ENCODE peak calls at places on chromosomes 2 and 18, in four cellular contexts. One of them, this sample, is unnamed.

GRCh38 chr18:5627756-5628511 is 84.1 kb upstream of the EPB41L3 start:
- DNase-seq in ELF-1: no peak
- DNase-seq in naive B cell: no peak
- DNase-seq in GM18507: no peak
- DNase-seq in this sample: no peak

GRCh38 chr2:179579744-179580143 is 281.7 kb downstream of the ZNF385B start:
- DNase-seq in ELF-1: no peak
- DNase-seq in naive B cell: no peak
- DNase-seq in GM18507: no peak
- DNase-seq in this sample: no peak

GRCh38 chr18:58966704-58967103 is 102.0 kb downstream of the ZNF532 start:
- DNase-seq in ELF-1: no peak
- DNase-seq in naive B cell: no peak
- DNase-seq in GM18507: no peak
- DNase-seq in this sample: no peak

GRCh38 chr2:189411860-189412259 is 29.4 kb upstream of the WDR75 start:
- DNase-seq in ELF-1: no peak
- DNase-seq in naive B cell: no peak
- DNase-seq in GM18507: no peak
- DNase-seq in this sample: no peak

GRCh38 chr2:11687736-11688135 is 17.7 kb upstream of the NTSR2 start:
- DNase-seq in ELF-1: peak; percentile 54
- DNase-seq in naive B cell: no peak
- DNase-seq in GM18507: no peak
- DNase-seq in this sample: no peak

GRCh38 chr2:81196383-81196851 is 891.9 kb upstream of the LRRTM1 start:
- DNase-seq in ELF-1: no peak
- DNase-seq in naive B cell: no peak
- DNase-seq in GM18507: no peak
- DNase-seq in this sample: no peak

GRCh38 chr18:47737198-47737830 is 193.1 kb downstream of the SMAD2 start:
- DNase-seq in ELF-1: no peak
- DNase-seq in naive B cell: no peak
- DNase-seq in GM18507: no peak
- DNase-seq in this sample: no peak

GRCh38 chr2:111712361-111712760 is 171.6 kb downstream of the ANAPC1 start:
- DNase-seq in ELF-1: no peak
- DNase-seq in naive B cell: no peak
- DNase-seq in GM18507: no peak
- DNase-seq in this sample: no peak

GRCh38 chr2:224723606-224724217 is 7.5 kb upstream of the CCDC195 start:
- DNase-seq in ELF-1: no peak
- DNase-seq in naive B cell: no peak
- DNase-seq in GM18507: no peak
- DNase-seq in this sample: no peak

GRCh38 chr2:114661926-114662670 is 219.7 kb downstream of the DPP10 start:
- DNase-seq in ELF-1: peak; percentile 76
- DNase-seq in naive B cell: no peak
- DNase-seq in GM18507: no peak
- DNase-seq in this sample: no peak

GRCh38 chr2:96903318-96903717 is 33.4 kb upstream of the SEMA4C start:
- DNase-seq in ELF-1: peak; percentile 80
- DNase-seq in naive B cell: no peak
- DNase-seq in GM18507: no peak
- DNase-seq in this sample: no peak

GRCh38 chr2:237726401-237726830 is 72.2 kb upstream of the RBM44 start:
- DNase-seq in ELF-1: no peak
- DNase-seq in naive B cell: no peak
- DNase-seq in GM18507: no peak
- DNase-seq in this sample: no peak

GRCh38 chr2:64516651-64517510 is 7.2 kb upstream of the AFTPH start:
- DNase-seq in ELF-1: no peak
- DNase-seq in naive B cell: no peak
- DNase-seq in GM18507: no peak
- DNase-seq in this sample: no peak

GRCh38 chr2:26185304-26185928 is 12.5 kb downstream of the GAREM2 start:
- DNase-seq in ELF-1: no peak
- DNase-seq in naive B cell: no peak
- DNase-seq in GM18507: no peak
- DNase-seq in this sample: no peak

GRCh38 chr2:145170787-145171186 is 650.9 kb upstream of the ZEB2 start:
- DNase-seq in ELF-1: no peak
- DNase-seq in naive B cell: no peak
- DNase-seq in GM18507: no peak
- DNase-seq in this sample: no peak

GRCh38 chr2:109270758-109271305 is 141.8 kb downstream of the SH3RF3 start:
- DNase-seq in ELF-1: no peak
- DNase-seq in naive B cell: no peak
- DNase-seq in GM18507: no peak
- DNase-seq in this sample: no peak

GRCh38 chr2:169285528-169285927 is 76.8 kb downstream of the LRP2 start:
- DNase-seq in ELF-1: peak; percentile 17
- DNase-seq in naive B cell: no peak
- DNase-seq in GM18507: no peak
- DNase-seq in this sample: no peak

GRCh38 chr2:240597419-240598181 is 11.1 kb downstream of the CAPN10 start:
- DNase-seq in ELF-1: no peak
- DNase-seq in naive B cell: no peak
- DNase-seq in GM18507: no peak
- DNase-seq in this sample: no peak

This sample was measured in GDM1.